ENCODE peak calls at places on chromosomes 6 and 20, in five cellular contexts. D is H9, R is neuronal stem cell, Y is mesendoderm, S is H1. K is an unnamed sample.

GRCh38 chr6:151111670-151112069 is 128.1 kb upstream of the AKAP12 start:
- DNase-seq in D (no peak), R (no peak), Y (no peak), S (no peak), K (no peak)

GRCh38 chr20:11235058-11235457 is 561.3 kb upstream of the JAG1 start:
- DNase-seq in D (peak; percentile 43), R (no peak), Y (peak; percentile 95), S (no peak), K (peak; percentile 79)

GRCh38 chr6:157533397-157533814 is 152.4 kb downstream of the ZDHHC14 start:
- DNase-seq in D (peak; percentile 68), R (peak; percentile 44), Y (peak; percentile 52), S (peak; percentile 63), K (no peak)

GRCh38 chr20:61353261-61353995 is 101.4 kb downstream of the CDH4 start:
- DNase-seq in D (no peak), R (no peak), Y (peak; percentile 19), S (no peak), K (peak; percentile 37)

GRCh38 chr6:5766260-5766659 is 240.5 kb downstream of the NRN1 start:
- DNase-seq in D (peak; percentile 30), R (no peak), Y (peak; percentile 37), S (no peak), K (no peak)

GRCh38 chr20:50575869-50576720 is 65.9 kb downstream of the PTPN1 start:
- DNase-seq in D (peak; percentile 76), R (peak; percentile 24), Y (peak; percentile 64), S (peak; percentile 74), K (peak; percentile 51)

GRCh38 chr6:149777624-149778023 is 28.1 kb downstream of the PCMT1 start:
- DNase-seq in D (no peak), R (no peak), Y (no peak), S (no peak), K (no peak)

GRCh38 chr20:39041067-39041466 is 78.9 kb downstream of the DHX35 start:
- DNase-seq in D (no peak), R (no peak), Y (no peak), S (no peak), K (no peak)

GRCh38 chr20:48624315-48625020 is 203.3 kb downstream of the PREX1 start:
- DNase-seq in D (no peak), R (no peak), Y (no peak), S (no peak), K (no peak)

GRCh38 chr6:116530436-116530835 is 15.0 kb downstream of the TRAPPC3L start:
- DNase-seq in D (no peak), R (no peak), Y (no peak), S (no peak), K (peak; percentile 79)

GRCh38 chr6:5108068-5108467 is 22.9 kb downstream of the PPP1R3G start:
- DNase-seq in D (no peak), R (no peak), Y (no peak), S (no peak), K (no peak)

GRCh38 chr6:138455746-138456392 is 43.4 kb downstream of the NHSL1 start:
- DNase-seq in D (no peak), R (no peak), Y (no peak), S (no peak), K (peak; percentile 52)

GRCh38 chr6:112618796-112619195 is 271.7 kb downstream of the RFPL4B start:
- DNase-seq in D (peak; percentile 36), R (peak; percentile 5), Y (peak; percentile 70), S (no peak), K (no peak)

GRCh38 chr6:155182103-155182502 is 81.7 kb upstream of the CLDN20 start:
- DNase-seq in D (no peak), R (no peak), Y (no peak), S (no peak), K (no peak)
- H2BK120ac ChIP-seq in D (no peak overlapping the region), R (no peak overlapping the region), Y (no peak overlapping the region), S (no peak overlapping the region), K (no peak overlapping the region)

GRCh38 chr20:40984496-40984895 is 44.1 kb upstream of the TOP1 start:
- DNase-seq in D (no peak), R (no peak), Y (no peak), S (peak; percentile 20), K (no peak)
- H2BK5ac ChIP-seq in D (no peak overlapping the region), R (no peak overlapping the region), Y (no peak overlapping the region), S (no peak overlapping the region), K (no peak overlapping the region)

GRCh38 chr20:23143986-23144695 is 58.0 kb upstream of the CD93 start:
- DNase-seq in D (no peak), R (no peak), Y (no peak), S (no peak), K (no peak)
- H2BK120ac ChIP-seq in D (no peak overlapping the region), R (no peak overlapping the region), Y (no peak overlapping the region), S (no peak overlapping the region), K (peak overlapping the region; percentile 44)

GRCh38 chr6:127267742-127268588 is 1.3 kb downstream of the RNF146 start:
- DNase-seq in D (no peak), R (no peak), Y (no peak), S (no peak), K (no peak)
- H2BK5ac ChIP-seq in D (no peak overlapping the region), R (peak overlapping the region; percentile 99), Y (no peak overlapping the region), S (peak overlapping the region; percentile 93), K (peak overlapping the region; percentile 95)

DNA sequence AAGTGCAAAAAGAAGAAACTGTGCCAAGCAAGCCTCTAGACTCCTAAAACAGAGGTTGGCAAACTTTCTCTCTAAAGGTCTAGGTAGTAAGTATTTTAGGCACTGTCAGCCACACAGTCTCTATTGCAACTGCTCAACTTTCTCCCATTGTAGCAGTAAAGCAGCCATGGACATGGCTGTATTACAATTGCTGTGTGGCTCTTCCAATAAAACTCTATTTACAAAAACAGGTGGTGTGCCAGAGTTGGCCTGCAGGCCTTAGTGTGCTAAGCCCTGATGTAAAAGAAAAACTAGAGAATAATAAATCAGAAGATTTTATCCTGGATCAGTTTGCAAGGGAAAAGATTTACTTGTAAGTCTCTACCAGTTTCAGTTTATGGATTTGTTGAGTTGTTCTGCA is 74.0 kb downstream of the CRYBG1 start:
- DNase-seq in D (no peak), R (no peak), Y (no peak), S (no peak), K (no peak)
- H2BK120ac ChIP-seq in D (no peak overlapping the region), R (no peak overlapping the region), Y (no peak overlapping the region), S (no peak overlapping the region), K (no peak overlapping the region)

GRCh38 chr6:35484921-35485392 is 11.9 kb downstream of the TEAD3 start:
- DNase-seq in D (peak; percentile 67), R (no peak), Y (peak; percentile 62), S (peak; percentile 55), K (peak; percentile 50)
- H2BK5ac ChIP-seq in D (peak overlapping the region; percentile 45), R (peak overlapping the region; percentile 80), Y (peak overlapping the region; percentile 93), S (peak overlapping the region; percentile 99), K (peak overlapping the region; percentile 93)

GRCh38 chr6:10307476-10307875 is 107.4 kb downstream of the TFAP2A start:
- DNase-seq in D (peak; percentile 74), R (no peak), Y (peak; percentile 46), S (no peak), K (no peak)

GRCh38 chr6:10312445-10312844 is 102.4 kb downstream of the TFAP2A start:
- DNase-seq in D (no peak), R (no peak), Y (peak; percentile 25), S (no peak), K (no peak)

GRCh38 chr6:10313799-10314162 is 101.1 kb downstream of the TFAP2A start:
- DNase-seq in D (no peak), R (no peak), Y (no peak), S (no peak), K (no peak)

GRCh38 chr6:10309826-10310405 is 105.0 kb downstream of the TFAP2A start:
- DNase-seq in D (no peak), R (no peak), Y (peak; percentile 27), S (no peak), K (no peak)

GRCh38 chr6:10310826-10311225 is 104.0 kb downstream of the TFAP2A start:
- DNase-seq in D (no peak), R (no peak), Y (no peak), S (no peak), K (no peak)
- H2BK120ac ChIP-seq in D (no peak overlapping the region), R (no peak overlapping the region), Y (no peak overlapping the region), S (no peak overlapping the region), K (no peak overlapping the region)

GRCh38 chr6:167937301-167937700 is 60.2 kb upstream of the KIF25 start:
- DNase-seq in D (no peak), R (no peak), Y (no peak), S (no peak), K (no peak)

GRCh38 chr6:167932468-167933276 is 64.8 kb upstream of the KIF25 start:
- DNase-seq in D (no peak), R (no peak), Y (no peak), S (no peak), K (no peak)

GRCh38 chr6:167933847-167934246 is 63.6 kb upstream of the KIF25 start:
- DNase-seq in D (no peak), R (no peak), Y (peak; percentile 37), S (no peak), K (no peak)

GRCh38 chr6:167933290-167933689 is 64.2 kb upstream of the KIF25 start:
- DNase-seq in D (no peak), R (no peak), Y (no peak), S (no peak), K (no peak)

DNA sequence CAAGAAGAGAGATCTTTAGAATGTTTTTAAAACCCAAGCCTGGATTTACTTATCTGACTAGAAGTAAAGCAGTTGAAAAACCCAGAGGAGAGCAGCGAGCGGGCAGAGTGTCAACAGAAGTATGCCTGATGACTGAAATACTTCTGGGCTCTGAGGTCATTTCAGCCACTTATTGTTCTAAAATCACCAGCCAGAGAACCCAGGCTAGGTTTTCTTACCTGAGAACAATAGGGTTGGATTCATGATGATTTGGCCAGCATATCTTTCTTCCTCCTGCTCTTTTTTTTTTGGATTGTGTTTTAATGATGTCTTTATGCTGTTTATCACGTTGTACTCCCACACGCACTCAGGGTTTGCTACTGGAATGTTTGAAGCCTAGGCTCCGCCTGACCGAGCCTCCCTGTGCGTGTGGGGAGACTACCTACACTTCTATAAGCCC is 63.0 kb upstream of the KIF25 start:
- DNase-seq in D (no peak), R (no peak), Y (peak; percentile 35), S (no peak), K (no peak)
- H2BK5ac ChIP-seq in D (no peak overlapping the region), R (no peak overlapping the region), Y (no peak overlapping the region), S (no peak overlapping the region), K (no peak overlapping the region)